ENCODE peak calls at places on chromosomes 7 and 10, in four cellular contexts. A, K, U and X are unnamed samples.

GRCh38 chr7:39733881-39734571 is 110.7 kb downstream of the RALA start:
- DNase-seq in A (peak; percentile 93), K (no peak), U (no peak), X (peak; percentile 57)

GRCh38 chr10:110897184-110897583 is 21.8 kb downstream of the BBIP1 start:
- DNase-seq in A (no peak), K (no peak), U (no peak), X (no peak)

GRCh38 chr7:151251926-151252835 is 3.7 kb upstream of the SMARCD3 start:
- DNase-seq in A (peak; percentile 69), K (peak; percentile 89), U (no peak), X (peak; percentile 62)

GRCh38 chr10:76036962-76037361 is 605.5 kb downstream of the LRMDA start:
- DNase-seq in A (no peak), K (no peak), U (no peak), X (no peak)

GRCh38 chr7:155870334-155871180 is 58.3 kb upstream of the SHH start:
- DNase-seq in A (no peak), K (no peak), U (no peak), X (no peak)

GRCh38 chr10:124010563-124011131 is 82.8 kb downstream of the CHST15 start:
- DNase-seq in A (no peak), K (no peak), U (no peak), X (no peak)

GRCh38 chr10:17643339-17643754 is 604 bp upstream of the STAM start:
- DNase-seq in A (peak; percentile 78), K (no peak), U (no peak), X (no peak)

GRCh38 chr10:128727114-128727513 is 600.9 kb upstream of the MKI67 start:
- DNase-seq in A (no peak), K (no peak), U (no peak), X (no peak)

GRCh38 chr7:99579956-99580777 is 17.9 kb upstream of the TMEM225B start:
- DNase-seq in A (peak; percentile 23), K (no peak), U (no peak), X (peak; percentile 50)

GRCh38 chr7:24555184-24555583 is 18.1 kb upstream of the PALS2 start:
- DNase-seq in A (no peak), K (no peak), U (no peak), X (no peak)

GRCh38 chr7:78024591-78024990 is 226.0 kb downstream of the PHTF2 start:
- DNase-seq in A (no peak), K (no peak), U (no peak), X (no peak)

GRCh38 chr7:88184848-88185304 is 35.0 kb downstream of the SRI start:
- DNase-seq in A (peak; percentile 12), K (peak; percentile 37), U (peak; percentile 58), X (no peak)

GRCh38 chr10:123655763-123656162 is 10.4 kb upstream of the GPR26 start:
- DNase-seq in A (no peak), K (no peak), U (no peak), X (no peak)

GRCh38 chr7:82443801-82444219 is 233 bp upstream of the CACNA2D1 start:
- DNase-seq in A (peak; percentile 91), K (no peak), U (no peak), X (peak; percentile 88)

GRCh38 chr10:127919418-127920191 is 12.7 kb downstream of the PTPRE start:
- DNase-seq in A (peak; percentile 37), K (no peak), U (no peak), X (peak; percentile 83)

GRCh38 chr10:109773818-109774440 is 149.4 kb downstream of the XPNPEP1 start:
- DNase-seq in A (peak; percentile 43), K (peak; percentile 16), U (no peak), X (peak; percentile 19)

GRCh38 chr7:104851268-104851667 is 162.7 kb upstream of the KMT2E start:
- DNase-seq in A (no peak), K (no peak), U (no peak), X (no peak)

GRCh38 chr10:123999261-123999660 is 94.1 kb downstream of the CHST15 start:
- DNase-seq in A (no peak), K (no peak), U (no peak), X (no peak)

GRCh38 chr10:13453896-13454295 is 74.9 kb downstream of the BEND7 start:
- DNase-seq in A (no peak), K (no peak), U (peak; percentile 16), X (no peak)

GRCh38 chr7:33459340-33459751 is 330.0 kb downstream of the BBS9 start:
- DNase-seq in A (peak; percentile 66), K (no peak), U (no peak), X (peak; percentile 74)

GRCh38 chr7:150404172-150404784 is 25.1 kb downstream of the ZNF775 start:
- DNase-seq in A (no peak), K (no peak), U (no peak), X (peak; percentile 38)

GRCh38 chr7:116630932-116631449 is 41.0 kb upstream of the MET start:
- DNase-seq in A (peak; percentile 82), K (peak; percentile 26), U (no peak), X (no peak)

GRCh38 chr10:27485368-27485767 is 18.7 kb upstream of the RAB18 start:
- DNase-seq in A (no peak), K (no peak), U (no peak), X (no peak)

GRCh38 chr7:2299131-2299829 is 15.0 kb downstream of the SNX8 start:
- DNase-seq in A (peak; percentile 88), K (no peak), U (peak; percentile 92), X (peak; percentile 78)

GRCh38 chr10:122878799-122879338 is 512 bp downstream of the FAM24B start:
- DNase-seq in A (no peak), K (no peak), U (no peak), X (peak; percentile 39)

GRCh38 chr7:73984481-73985205 is 43.3 kb upstream of the ELN start:
- DNase-seq in A (no peak), K (no peak), U (no peak), X (no peak)

GRCh38 chr10:89384474-89385324 is 6.8 kb downstream of the IFIT1B start:
- DNase-seq in A (no peak), K (no peak), U (no peak), X (no peak)

GRCh38 chr7:149569025-149569725 is 71.6 kb upstream of the ZNF746 start:
- DNase-seq in A (peak; percentile 26), K (no peak), U (no peak), X (no peak)

GRCh38 chr10:60728056-60728455 is 50.2 kb upstream of the CDK1 start:
- DNase-seq in A (no peak), K (no peak), U (no peak), X (no peak)

GRCh38 chr10:46539596-46540411 is 16.7 kb downstream of the GPRIN2 start:
- DNase-seq in A (peak; percentile 87), K (no peak), U (no peak), X (peak; percentile 46)

GRCh38 chr7:92843034-92843760 is 6.8 kb upstream of the CDK6 start:
- DNase-seq in A (peak; percentile 62), K (peak; percentile 21), U (no peak), X (no peak)

GRCh38 chr7:148014473-148014872 is 576.1 kb upstream of the C7orf33 start:
- DNase-seq in A (no peak), K (no peak), U (no peak), X (no peak)

GRCh38 chr10:5446390-5446926 is 34.1 kb downstream of the NET1 start:
- DNase-seq in A (peak; percentile 84), K (peak; percentile 97), U (no peak), X (peak; percentile 95)

GRCh38 chr10:127534511-127534910 is 14.6 kb upstream of the NPS start:
- DNase-seq in A (no peak), K (no peak), U (no peak), X (no peak)

GRCh38 chr10:89540550-89540949 is 5.2 kb upstream of the SLC16A12 start:
- DNase-seq in A (peak; percentile 86), K (no peak), U (no peak), X (no peak)

GRCh38 chr10:85444868-85445267 is 921.7 kb downstream of the GRID1 start:
- DNase-seq in A (no peak), K (no peak), U (no peak), X (no peak)

GRCh38 chr7:132080467-132080866 is 495.8 kb downstream of the PLXNA4 start:
- DNase-seq in A (no peak), K (no peak), U (no peak), X (peak; percentile 2)
- H3K9ac ChIP-seq in A (no peak overlapping the region), K (no peak overlapping the region), U (no peak overlapping the region), X (no peak overlapping the region)

GRCh38 chr10:44416976-44417375 is 32.1 kb upstream of the CXCL12 start:
- DNase-seq in A (no peak), K (no peak), U (no peak), X (no peak)

GRCh38 chr10:44417761-44418160 is 32.9 kb upstream of the CXCL12 start:
- DNase-seq in A (no peak), K (no peak), U (no peak), X (no peak)

GRCh38 chr10:44415121-44415520 is 30.2 kb upstream of the CXCL12 start:
- DNase-seq in A (no peak), K (no peak), U (no peak), X (no peak)

GRCh38 chr10:44418637-44419036 is 33.7 kb upstream of the CXCL12 start:
- DNase-seq in A (no peak), K (no peak), U (no peak), X (no peak)

GRCh38 chr10:44416021-44416758 is 31.3 kb upstream of the CXCL12 start:
- DNase-seq in A (no peak), K (no peak), U (no peak), X (no peak)
- H3K4me3 ChIP-seq in A (no peak overlapping the region), K (no peak overlapping the region), U (no peak overlapping the region), X (no peak overlapping the region)

DNA sequence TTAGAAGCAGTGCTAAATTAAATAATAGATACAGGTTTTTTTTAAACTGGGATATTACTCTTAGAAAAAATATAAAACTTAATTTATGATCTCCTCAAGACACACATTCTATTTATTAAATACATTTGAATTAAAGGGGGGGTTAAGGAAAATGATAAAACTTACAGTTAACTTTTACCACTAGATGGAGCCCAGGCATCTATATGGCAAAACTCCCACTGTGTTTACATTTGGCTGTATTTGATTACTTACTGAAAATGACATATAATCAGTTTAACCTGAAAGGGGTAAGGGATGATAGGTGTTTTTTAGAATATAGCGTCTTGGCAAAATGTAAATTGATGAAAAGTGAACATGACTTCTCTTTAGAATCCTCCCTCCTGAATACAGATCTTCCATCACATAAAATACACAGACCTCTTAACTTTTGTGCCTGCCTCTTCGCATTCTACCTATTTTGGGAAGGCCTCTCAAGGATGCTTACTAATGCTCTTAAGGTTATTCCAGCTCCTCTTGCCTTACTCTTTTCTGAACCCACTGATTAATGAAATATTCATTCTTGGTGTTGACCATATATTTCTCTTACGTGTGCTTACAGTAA is 235.7 kb downstream of the AGMO start:
- DNase-seq in A (peak; percentile 35), K (peak; percentile 2), U (no peak), X (peak; percentile 72)
- TF ChIP-seq FOS in A (no peak), K (no peak), U (no peak), X (no peak)

DNA sequence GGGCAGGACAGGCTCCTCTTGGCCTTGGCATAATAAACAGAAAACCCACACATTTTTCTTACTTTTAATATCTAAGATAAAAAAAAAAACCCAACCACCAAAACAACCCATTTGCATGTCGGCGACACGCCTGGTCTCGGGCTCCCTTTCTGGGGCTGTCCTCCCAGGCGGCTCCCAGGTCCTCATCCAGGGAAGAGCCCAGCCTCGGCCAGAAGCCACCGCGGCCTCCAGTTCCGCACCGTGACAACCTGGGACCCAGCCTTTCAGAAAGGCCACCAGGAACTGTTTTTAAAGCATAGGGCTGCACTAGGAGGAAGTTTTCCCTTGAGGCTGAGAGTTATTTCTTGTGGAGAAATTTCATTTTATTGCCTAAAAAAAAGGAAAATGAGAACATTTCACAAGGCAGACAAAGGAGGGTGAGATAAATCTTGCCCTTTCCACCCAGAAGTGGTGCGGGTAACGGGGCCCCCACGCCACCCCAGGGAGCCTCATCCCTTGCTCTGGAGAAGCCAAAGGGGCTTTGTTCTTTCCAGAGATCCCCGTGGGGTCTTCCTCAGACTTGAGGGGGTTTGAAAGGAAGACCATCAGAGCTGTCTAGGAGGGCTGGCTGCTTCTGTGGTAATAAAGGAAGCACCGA is 39.2 kb upstream of the MKRN1 start:
- DNase-seq in A (no peak), K (no peak), U (no peak), X (no peak)
- H3K9ac ChIP-seq in A (no peak overlapping the region), K (no peak overlapping the region), U (no peak overlapping the region), X (no peak overlapping the region)